ENCODE peak calls at places on chromosome 7, in eight cellular contexts. M is A549, W is HepG2, S is IMR-90, P is HCT116, D is K562, A is H1, Y is GM12878. E is an unnamed sample.

GRCh38 chr7:82789883-82790609 is 346.5 kb upstream of the CACNA2D1 start:
- DNase-seq in M (no peak), W (no peak), S (peak), P (no peak), D (no peak), A (no peak), Y (no peak), E (no peak)

GRCh38 chr7:37683263-37684120 is at the start of gene GPR141:
- DNase-seq in M (no peak), W (no peak), S (no peak), P (no peak), D (no peak), A (peak), Y (peak), E (no peak)

GRCh38 chr7:120996333-120996982 is 7.9 kb downstream of the CPED1 start:
- DNase-seq in M (no peak), W (no peak), S (peak), P (no peak), D (no peak), A (no peak), Y (no peak), E (no peak)

GRCh38 chr7:67754651-67755050 is 758.0 kb downstream of the TYW1 start:
- DNase-seq in M (no peak), W (no peak), S (no peak), P (no peak), D (no peak), A (no peak), Y (no peak), E (no peak)

GRCh38 chr7:112505495-112505894 is 24.7 kb downstream of the LSMEM1 start:
- DNase-seq in M (no peak), W (peak), S (peak), P (no peak), D (no peak), A (no peak), Y (no peak), E (no peak)

GRCh38 chr7:28354601-28355062 is 57.7 kb upstream of the CREB5 start:
- DNase-seq in M (peak), W (no peak), S (peak), P (no peak), D (no peak), A (no peak), Y (no peak), E (no peak)

GRCh38 chr7:134768243-134768642 is 11.2 kb upstream of the CALD1 start:
- DNase-seq in M (no peak), W (no peak), S (no peak), P (no peak), D (no peak), A (no peak), Y (no peak), E (no peak)

GRCh38 chr7:117092801-117093200 is 139.5 kb downstream of the ST7 start:
- DNase-seq in M (no peak), W (no peak), S (peak), P (no peak), D (no peak), A (no peak), Y (no peak), E (no peak)

GRCh38 chr7:32536585-32536984 is 41.3 kb downstream of the AVL9 start:
- DNase-seq in M (peak), W (no peak), S (peak), P (peak), D (no peak), A (no peak), Y (no peak), E (no peak)

GRCh38 chr7:120987683-120988590 is 574 bp upstream of the CPED1 start:
- DNase-seq in M (peak), W (peak), S (peak), P (peak), D (peak), A (peak), Y (peak), E (peak)

GRCh38 chr7:142784096-142784495 is 13.3 kb downstream of the PRSS2 start:
- DNase-seq in M (no peak), W (no peak), S (no peak), P (no peak), D (no peak), A (no peak), Y (no peak), E (no peak)

GRCh38 chr7:105026750-105027149 is 12.7 kb downstream of the KMT2E start:
- DNase-seq in M (no peak), W (no peak), S (no peak), P (no peak), D (no peak), A (no peak), Y (no peak), E (no peak)

GRCh38 chr7:120583835-120584586 is 273.9 kb downstream of the TSPAN12 start:
- DNase-seq in M (no peak), W (no peak), S (peak), P (peak), D (no peak), A (no peak), Y (no peak), E (no peak)

GRCh38 chr7:17370901-17371550 is 72.6 kb downstream of the AHR start:
- DNase-seq in M (peak), W (no peak), S (peak), P (no peak), D (no peak), A (no peak), Y (no peak), E (no peak)
- TF ChIP-seq RAD21 in M (no peak), W (no peak), S (no peak), P (no peak), D (no peak), A (no peak), Y (no peak), E (no peak)

GRCh38 chr7:56033671-56034432 is 17.4 kb downstream of the PSPH start:
- DNase-seq in M (peak), W (peak), S (peak), P (peak), D (peak), A (peak), Y (peak), E (peak)

GRCh38 chr7:56026538-56026937 is 24.7 kb downstream of the PSPH start:
- DNase-seq in M (no peak), W (no peak), S (no peak), P (no peak), D (no peak), A (no peak), Y (no peak), E (no peak)

GRCh38 chr7:56028942-56029630 is 22.2 kb downstream of the PSPH start:
- DNase-seq in M (no peak), W (peak), S (peak), P (no peak), D (no peak), A (no peak), Y (no peak), E (no peak)

DNA sequence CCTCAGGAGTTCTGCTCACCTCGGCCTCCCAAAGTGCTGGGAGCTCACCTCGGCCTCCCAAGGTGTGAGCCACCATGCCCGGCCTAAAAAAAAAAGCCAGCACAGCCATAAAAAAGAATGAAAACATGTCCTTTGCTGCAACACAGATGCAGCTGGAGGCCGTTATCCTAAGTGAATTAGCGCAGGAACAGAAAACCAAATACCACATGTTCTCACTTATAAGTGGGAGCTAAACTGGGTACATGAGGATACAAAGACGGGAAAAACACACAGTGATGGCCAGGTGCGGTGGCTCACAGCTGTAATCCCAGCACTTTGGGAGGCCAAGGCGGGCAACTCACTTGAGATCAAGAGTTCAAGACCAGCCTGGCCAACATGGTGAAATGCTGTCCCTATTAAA is 20.9 kb downstream of the PSPH start:
- DNase-seq in M (no peak), W (no peak), S (no peak), P (no peak), D (no peak), A (no peak), Y (no peak), E (no peak)
- TF ChIP-seq RAD21 in M (no peak), W (no peak), S (no peak), P (no peak), D (no peak), A (no peak), Y (no peak), E (no peak)

DNA sequence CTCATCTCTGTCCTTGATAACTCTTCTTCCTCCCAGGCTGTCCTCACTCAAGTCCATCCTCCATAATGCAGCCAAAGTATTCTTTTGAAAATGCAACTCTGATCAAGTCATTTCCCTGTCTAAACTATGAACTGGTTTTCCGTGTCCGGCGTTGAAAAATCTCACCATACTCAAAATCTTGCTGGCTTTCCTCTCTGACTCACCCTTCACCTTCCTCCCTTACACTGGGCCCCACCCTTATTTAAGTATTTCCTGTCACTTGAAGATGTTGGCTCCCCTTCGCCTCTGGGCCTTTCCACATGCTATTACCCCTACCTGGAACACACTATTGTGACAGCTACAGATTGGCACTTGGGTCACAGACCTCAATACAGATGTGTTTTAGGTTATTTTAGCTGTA is 515.6 kb downstream of the INHBA start:
- DNase-seq in M (no peak), W (no peak), S (no peak), P (no peak), D (no peak), A (no peak), Y (no peak), E (no peak)
- TF ChIP-seq RAD21 in M (no peak), W (no peak), S (no peak), P (no peak), D (no peak), A (no peak), Y (no peak), E (no peak)

GRCh38 chr7:131538071-131538790 is 18.2 kb downstream of the PODXL start:
- DNase-seq in M (no peak), W (no peak), S (peak), P (peak), D (no peak), A (no peak), Y (no peak), E (no peak)

GRCh38 chr7:131538791-131539179 is 17.6 kb downstream of the PODXL start:
- DNase-seq in M (no peak), W (no peak), S (no peak), P (no peak), D (no peak), A (no peak), Y (no peak), E (no peak)

GRCh38 chr7:131536361-131536849 is 20.0 kb downstream of the PODXL start:
- DNase-seq in M (no peak), W (no peak), S (no peak), P (no peak), D (no peak), A (no peak), Y (no peak), E (no peak)

GRCh38 chr7:131540491-131541162 is 15.8 kb downstream of the PODXL start:
- DNase-seq in M (no peak), W (peak), S (no peak), P (no peak), D (no peak), A (no peak), Y (no peak), E (no peak)

DNA sequence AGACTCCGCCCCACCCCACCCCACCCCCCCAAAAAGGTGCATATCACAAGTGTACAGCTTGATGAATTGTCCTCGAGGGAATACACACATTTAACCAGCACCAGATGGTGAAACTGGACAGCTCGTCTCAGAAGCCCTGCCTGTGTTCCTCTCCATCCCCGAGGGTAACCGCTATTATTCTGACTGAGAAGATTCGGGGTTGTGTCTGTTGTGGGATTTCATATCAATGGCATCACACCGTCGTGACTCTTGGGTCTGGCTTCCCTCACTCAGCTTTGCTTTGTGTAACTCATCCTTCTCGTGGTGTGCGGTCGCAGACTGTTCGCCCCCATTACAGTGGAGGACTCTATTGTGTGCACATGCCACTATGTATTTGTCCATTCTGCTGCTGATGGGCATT is 18.8 kb downstream of the PODXL start:
- DNase-seq in M (no peak), W (no peak), S (no peak), P (no peak), D (no peak), A (no peak), Y (no peak), E (peak)
- TF ChIP-seq RAD21 in M (no peak), W (no peak), S (no peak), P (no peak), D (no peak), A (no peak), Y (no peak), E (no peak)

GRCh38 chr7:102169651-102170416 is 116.8 kb upstream of the SH2B2 start:
- DNase-seq in M (no peak), W (no peak), S (peak), P (no peak), D (no peak), A (no peak), Y (no peak), E (no peak)
- TF ChIP-seq RAD21 in M (no peak), W (no peak), S (no peak), P (no peak), D (no peak), A (no peak), Y (no peak), E (no peak)

GRCh38 chr7:100221767-100222444 is 2.2 kb downstream of the PVRIG start:
- DNase-seq in M (no peak), W (no peak), S (no peak), P (no peak), D (no peak), A (no peak), Y (no peak), E (no peak)
- TF ChIP-seq RAD21 in M (no peak), W (no peak), S (no peak), P (no peak), D (no peak), A (no peak), Y (no peak), E (no peak)

GRCh38 chr7:21365866-21366624 is 61.8 kb upstream of the SP4 start:
- DNase-seq in M (peak), W (peak), S (peak), P (peak), D (no peak), A (no peak), Y (no peak), E (no peak)

GRCh38 chr7:21368317-21368716 is 59.6 kb upstream of the SP4 start:
- DNase-seq in M (no peak), W (no peak), S (no peak), P (no peak), D (no peak), A (no peak), Y (no peak), E (no peak)

GRCh38 chr7:21367537-21367936 is 60.3 kb upstream of the SP4 start:
- DNase-seq in M (no peak), W (no peak), S (no peak), P (no peak), D (no peak), A (no peak), Y (no peak), E (no peak)

GRCh38 chr7:21364838-21365267 is 63.0 kb upstream of the SP4 start:
- DNase-seq in M (no peak), W (peak), S (no peak), P (no peak), D (no peak), A (no peak), Y (no peak), E (no peak)

GRCh38 chr7:21367081-21367480 is 60.8 kb upstream of the SP4 start:
- DNase-seq in M (no peak), W (no peak), S (no peak), P (no peak), D (no peak), A (no peak), Y (no peak), E (no peak)
- TF ChIP-seq RAD21 in M (no peak), W (no peak), S (no peak), P (no peak), D (no peak), A (no peak), Y (no peak), E (no peak)

GRCh38 chr7:18239212-18239611 is 211.6 kb upstream of the PRPS1L1 start:
- DNase-seq in M (no peak), W (no peak), S (no peak), P (no peak), D (no peak), A (no peak), Y (no peak), E (no peak)
- TF ChIP-seq RAD21 in M (no peak), W (no peak), S (no peak), P (no peak), D (no peak), A (no peak), Y (no peak), E (no peak)

GRCh38 chr7:150912427-150912826 is 60.1 kb downstream of the AOC1 start:
- DNase-seq in M (no peak), W (no peak), S (no peak), P (no peak), D (no peak), A (no peak), Y (no peak), E (no peak)

GRCh38 chr7:150908173-150908572 is 55.9 kb downstream of the AOC1 start:
- DNase-seq in M (no peak), W (no peak), S (no peak), P (no peak), D (no peak), A (no peak), Y (no peak), E (no peak)

GRCh38 chr7:150911590-150912267 is 59.4 kb downstream of the AOC1 start:
- DNase-seq in M (no peak), W (no peak), S (no peak), P (no peak), D (no peak), A (no peak), Y (no peak), E (no peak)

GRCh38 chr7:150910996-150911422 is 58.7 kb downstream of the AOC1 start:
- DNase-seq in M (no peak), W (no peak), S (no peak), P (no peak), D (no peak), A (no peak), Y (no peak), E (no peak)

DNA sequence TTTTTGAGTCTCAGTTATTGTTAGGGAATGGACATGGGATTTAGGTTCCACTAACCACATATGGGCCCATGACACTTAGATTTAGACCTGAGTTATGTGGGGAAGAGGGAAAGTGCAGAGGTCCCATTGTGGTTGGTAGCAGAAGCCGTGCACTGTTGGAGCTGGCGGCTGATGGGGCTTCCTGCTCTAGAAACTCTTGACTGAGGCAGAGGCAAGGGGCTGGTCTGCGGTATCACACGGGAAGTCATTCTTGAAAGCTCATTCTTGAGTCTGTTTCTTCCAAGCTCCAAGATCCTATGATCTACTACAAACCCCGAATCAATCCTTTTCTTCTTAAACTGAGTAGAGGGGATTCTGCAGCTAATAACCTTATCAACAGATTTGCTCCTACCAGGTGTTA is 56.9 kb downstream of the AOC1 start:
- DNase-seq in M (no peak), W (no peak), S (no peak), P (no peak), D (no peak), A (no peak), Y (no peak), E (peak)
- TF ChIP-seq RAD21 in M (no peak), W (no peak), S (no peak), P (no peak), D (no peak), A (no peak), Y (no peak), E (no peak)

E was measured in SK-N-SH.